ENCODE peak calls at places on chromosomes 13 and 19, in four cellular contexts. One of them, this sample, is unnamed.

GRCh38 chr19:12733369-12733896 is 1.1 kb downstream of the TRIR start:
- DNase-seq in PC-3: peak
- DNase-seq in H9: no peak
- DNase-seq in activated T-helper 1 cell treated with anti-CD3 and anti-CD28 coated beads, Interleukin-12 subunit alpha, Interleukin-12 subunit beta, Interleukin-2, Interleukin-4 antibody, amounts not matched to agents 30 ng/mL and 10 ng/mL and 1 ng/mL, durations not matched to agents 14 hours and 24 hours and 36 hours: peak
- DNase-seq in this sample: peak

GRCh38 chr19:18784786-18785120 is 6.4 kb downstream of the COMP start:
- DNase-seq in PC-3: no peak
- DNase-seq in H9: no peak
- DNase-seq in activated T-helper 1 cell treated with anti-CD3 and anti-CD28 coated beads, Interleukin-12 subunit alpha, Interleukin-12 subunit beta, Interleukin-2, Interleukin-4 antibody, amounts not matched to agents 30 ng/mL and 10 ng/mL and 1 ng/mL, durations not matched to agents 14 hours and 24 hours and 36 hours: no peak
- DNase-seq in this sample: no peak

GRCh38 chr13:40126301-40127085 is 471.0 kb downstream of the COG6 start:
- DNase-seq in PC-3: no peak
- DNase-seq in H9: no peak
- DNase-seq in activated T-helper 1 cell treated with anti-CD3 and anti-CD28 coated beads, Interleukin-12 subunit alpha, Interleukin-12 subunit beta, Interleukin-2, Interleukin-4 antibody, amounts not matched to agents 30 ng/mL and 10 ng/mL and 1 ng/mL, durations not matched to agents 14 hours and 24 hours and 36 hours: no peak
- DNase-seq in this sample: no peak

GRCh38 chr13:43132228-43132627 is 108.8 kb downstream of the DNAJC15 start:
- DNase-seq in PC-3: peak
- DNase-seq in H9: peak
- DNase-seq in activated T-helper 1 cell treated with anti-CD3 and anti-CD28 coated beads, Interleukin-12 subunit alpha, Interleukin-12 subunit beta, Interleukin-2, Interleukin-4 antibody, amounts not matched to agents 30 ng/mL and 10 ng/mL and 1 ng/mL, durations not matched to agents 14 hours and 24 hours and 36 hours: no peak
- DNase-seq in this sample: peak

GRCh38 chr13:44767257-44767656 is 191.1 kb upstream of the TSC22D1 start:
- DNase-seq in PC-3: no peak
- DNase-seq in H9: no peak
- DNase-seq in activated T-helper 1 cell treated with anti-CD3 and anti-CD28 coated beads, Interleukin-12 subunit alpha, Interleukin-12 subunit beta, Interleukin-2, Interleukin-4 antibody, amounts not matched to agents 30 ng/mL and 10 ng/mL and 1 ng/mL, durations not matched to agents 14 hours and 24 hours and 36 hours: no peak
- DNase-seq in this sample: no peak

GRCh38 chr19:45613926-45614725 is 12.1 kb upstream of the GPR4 start:
- DNase-seq in PC-3: peak
- DNase-seq in H9: no peak
- DNase-seq in activated T-helper 1 cell treated with anti-CD3 and anti-CD28 coated beads, Interleukin-12 subunit alpha, Interleukin-12 subunit beta, Interleukin-2, Interleukin-4 antibody, amounts not matched to agents 30 ng/mL and 10 ng/mL and 1 ng/mL, durations not matched to agents 14 hours and 24 hours and 36 hours: peak
- DNase-seq in this sample: peak

GRCh38 chr13:72920097-72920496 is 138.2 kb downstream of the PIBF1 start:
- DNase-seq in PC-3: no peak
- DNase-seq in H9: no peak
- DNase-seq in activated T-helper 1 cell treated with anti-CD3 and anti-CD28 coated beads, Interleukin-12 subunit alpha, Interleukin-12 subunit beta, Interleukin-2, Interleukin-4 antibody, amounts not matched to agents 30 ng/mL and 10 ng/mL and 1 ng/mL, durations not matched to agents 14 hours and 24 hours and 36 hours: no peak
- DNase-seq in this sample: peak

GRCh38 chr13:73248154-73248553 is 189.3 kb downstream of the KLF5 start:
- DNase-seq in PC-3: no peak
- DNase-seq in H9: no peak
- DNase-seq in activated T-helper 1 cell treated with anti-CD3 and anti-CD28 coated beads, Interleukin-12 subunit alpha, Interleukin-12 subunit beta, Interleukin-2, Interleukin-4 antibody, amounts not matched to agents 30 ng/mL and 10 ng/mL and 1 ng/mL, durations not matched to agents 14 hours and 24 hours and 36 hours: no peak
- DNase-seq in this sample: no peak

GRCh38 chr13:46389985-46390384 is 2.9 kb upstream of the RUBCNL start:
- DNase-seq in PC-3: peak
- DNase-seq in H9: no peak
- DNase-seq in activated T-helper 1 cell treated with anti-CD3 and anti-CD28 coated beads, Interleukin-12 subunit alpha, Interleukin-12 subunit beta, Interleukin-2, Interleukin-4 antibody, amounts not matched to agents 30 ng/mL and 10 ng/mL and 1 ng/mL, durations not matched to agents 14 hours and 24 hours and 36 hours: no peak
- DNase-seq in this sample: peak

GRCh38 chr19:3979674-3980352 is 5.5 kb downstream of the EEF2 start:
- DNase-seq in PC-3: no peak
- DNase-seq in H9: peak
- DNase-seq in activated T-helper 1 cell treated with anti-CD3 and anti-CD28 coated beads, Interleukin-12 subunit alpha, Interleukin-12 subunit beta, Interleukin-2, Interleukin-4 antibody, amounts not matched to agents 30 ng/mL and 10 ng/mL and 1 ng/mL, durations not matched to agents 14 hours and 24 hours and 36 hours: no peak
- DNase-seq in this sample: no peak

GRCh38 chr13:55214851-55215345 is 1925.8 kb upstream of the PRR20A start:
- DNase-seq in PC-3: no peak
- DNase-seq in H9: no peak
- DNase-seq in activated T-helper 1 cell treated with anti-CD3 and anti-CD28 coated beads, Interleukin-12 subunit alpha, Interleukin-12 subunit beta, Interleukin-2, Interleukin-4 antibody, amounts not matched to agents 30 ng/mL and 10 ng/mL and 1 ng/mL, durations not matched to agents 14 hours and 24 hours and 36 hours: no peak
- DNase-seq in this sample: no peak

GRCh38 chr19:28934626-28935025 is 278.3 kb downstream of the UQCRFS1 start:
- DNase-seq in PC-3: no peak
- DNase-seq in H9: no peak
- DNase-seq in activated T-helper 1 cell treated with anti-CD3 and anti-CD28 coated beads, Interleukin-12 subunit alpha, Interleukin-12 subunit beta, Interleukin-2, Interleukin-4 antibody, amounts not matched to agents 30 ng/mL and 10 ng/mL and 1 ng/mL, durations not matched to agents 14 hours and 24 hours and 36 hours: no peak
- DNase-seq in this sample: no peak

GRCh38 chr13:62309904-62310303 is 894.3 kb upstream of the PCDH20 start:
- DNase-seq in PC-3: no peak
- DNase-seq in H9: no peak
- DNase-seq in activated T-helper 1 cell treated with anti-CD3 and anti-CD28 coated beads, Interleukin-12 subunit alpha, Interleukin-12 subunit beta, Interleukin-2, Interleukin-4 antibody, amounts not matched to agents 30 ng/mL and 10 ng/mL and 1 ng/mL, durations not matched to agents 14 hours and 24 hours and 36 hours: no peak
- DNase-seq in this sample: no peak

GRCh38 chr19:35140898-35141626 is 2.0 kb upstream of the FXYD7 start:
- DNase-seq in PC-3: peak
- DNase-seq in H9: peak
- DNase-seq in activated T-helper 1 cell treated with anti-CD3 and anti-CD28 coated beads, Interleukin-12 subunit alpha, Interleukin-12 subunit beta, Interleukin-2, Interleukin-4 antibody, amounts not matched to agents 30 ng/mL and 10 ng/mL and 1 ng/mL, durations not matched to agents 14 hours and 24 hours and 36 hours: peak
- DNase-seq in this sample: peak